ENCODE peak calls at places on chromosomes 7 and 10, in six cellular contexts. H, J, R, P, A and O are unnamed samples.

GRCh38 chr7:106178593-106179134 is 66.6 kb upstream of the SYPL1 start:
- DNase-seq in R (peak; percentile 21), A (no peak), P (no peak), H (peak; percentile 67), J (no peak), O (no peak)

GRCh38 chr10:102368072-102368471 is 27.4 kb upstream of the NFKB2 start:
- DNase-seq in R (no peak), P (no peak), J (no peak), A (peak; percentile 33), H (no peak), O (no peak)

GRCh38 chr7:94043299-94043698 is 39.1 kb upstream of the BET1 start:
- DNase-seq in R (no peak), P (no peak), A (no peak), H (no peak), J (no peak), O (no peak)

GRCh38 chr10:127424594-127425264 is 124.4 kb upstream of the NPS start:
- DNase-seq in J (peak; percentile 5), R (no peak), P (no peak), H (no peak), A (no peak), O (no peak)

GRCh38 chr7:117169907-117170306 is 153.0 kb downstream of the WNT2 start:
- DNase-seq in A (no peak), P (no peak), R (no peak), H (peak; percentile 85), J (no peak), O (peak; percentile 18)

GRCh38 chr7:21355406-21355874 is 72.4 kb upstream of the SP4 start:
- DNase-seq in R (no peak), J (no peak), P (no peak), H (no peak), A (no peak), O (no peak)

GRCh38 chr10:3093996-3094395 is 26.6 kb downstream of the PFKP start:
- DNase-seq in H (no peak), P (no peak), R (no peak), J (no peak), A (no peak), O (no peak)

GRCh38 chr7:127652333-127653248 is 597 bp downstream of the SND1 start:
- DNase-seq in A (no peak), H (peak; percentile 39), J (no peak), R (peak; percentile 17), P (no peak), O (peak; percentile 29)

GRCh38 chr10:35940067-35940989 is 298.2 kb upstream of the FZD8 start:
- DNase-seq in A (no peak), R (no peak), J (no peak), P (no peak), H (no peak), O (no peak)

GRCh38 chr7:114356133-114356532 is 58.5 kb upstream of the FOXP2 start:
- DNase-seq in P (no peak), H (peak; percentile 35), J (no peak), A (no peak), R (no peak), O (no peak)

GRCh38 chr7:80770675-80771081 is 132.2 kb downstream of the CD36 start:
- DNase-seq in R (no peak), A (no peak), J (no peak), P (no peak), H (no peak), O (no peak)

GRCh38 chr7:116704650-116705049 is 32.7 kb downstream of the MET start:
- DNase-seq in J (no peak), A (no peak), P (no peak), H (no peak), R (no peak), O (no peak)

GRCh38 chr7:104980969-104981670 is 32.9 kb upstream of the KMT2E start:
- DNase-seq in R (peak; percentile 73), A (no peak), J (no peak), H (peak; percentile 82), P (no peak), O (no peak)

GRCh38 chr7:593324-594115 is 73.9 kb upstream of the PDGFA start:
- DNase-seq in A (no peak), H (no peak), J (no peak), R (no peak), P (peak; percentile 47), O (no peak)

GRCh38 chr7:47893238-47893637 is 55.0 kb downstream of the PKD1L1 start:
- DNase-seq in P (no peak), H (no peak), R (peak; percentile 35), J (no peak), A (no peak), O (no peak)

GRCh38 chr10:120462018-120462682 is 5.1 kb downstream of the PLPP4 start:
- DNase-seq in P (no peak), A (no peak), R (no peak), J (no peak), H (no peak), O (no peak)

GRCh38 chr10:98916751-98917150 is 318.9 kb downstream of the HPSE2 start:
- DNase-seq in H (no peak), P (no peak), R (no peak), J (no peak), A (no peak), O (no peak)

GRCh38 chr10:23155166-23155565 is 36.9 kb upstream of the PTF1A start:
- DNase-seq in R (no peak), J (no peak), P (no peak), H (no peak), A (no peak), O (no peak)

GRCh38 chr7:99490878-99491277 is 9.2 kb downstream of the ZNF394 start:
- DNase-seq in J (no peak), R (no peak), A (no peak), P (no peak), H (no peak), O (no peak)

GRCh38 chr10:113469796-113470195 is 83.1 kb upstream of the HABP2 start:
- DNase-seq in A (no peak), P (no peak), J (no peak), H (no peak), R (no peak), O (no peak)

GRCh38 chr10:43938810-43939209 is 290.1 kb upstream of the ZNF32 start:
- DNase-seq in H (no peak), J (no peak), R (no peak), P (no peak), A (peak; percentile 13), O (no peak)

GRCh38 chr7:116990056-116990455 is 36.8 kb downstream of the ST7 start:
- DNase-seq in A (no peak), R (no peak), P (no peak), H (no peak), J (no peak), O (no peak)

GRCh38 chr10:75788394-75789205 is 357.2 kb downstream of the LRMDA start:
- DNase-seq in R (no peak), P (no peak), H (peak; percentile 50), J (peak; percentile 14), A (no peak), O (no peak)

DNA sequence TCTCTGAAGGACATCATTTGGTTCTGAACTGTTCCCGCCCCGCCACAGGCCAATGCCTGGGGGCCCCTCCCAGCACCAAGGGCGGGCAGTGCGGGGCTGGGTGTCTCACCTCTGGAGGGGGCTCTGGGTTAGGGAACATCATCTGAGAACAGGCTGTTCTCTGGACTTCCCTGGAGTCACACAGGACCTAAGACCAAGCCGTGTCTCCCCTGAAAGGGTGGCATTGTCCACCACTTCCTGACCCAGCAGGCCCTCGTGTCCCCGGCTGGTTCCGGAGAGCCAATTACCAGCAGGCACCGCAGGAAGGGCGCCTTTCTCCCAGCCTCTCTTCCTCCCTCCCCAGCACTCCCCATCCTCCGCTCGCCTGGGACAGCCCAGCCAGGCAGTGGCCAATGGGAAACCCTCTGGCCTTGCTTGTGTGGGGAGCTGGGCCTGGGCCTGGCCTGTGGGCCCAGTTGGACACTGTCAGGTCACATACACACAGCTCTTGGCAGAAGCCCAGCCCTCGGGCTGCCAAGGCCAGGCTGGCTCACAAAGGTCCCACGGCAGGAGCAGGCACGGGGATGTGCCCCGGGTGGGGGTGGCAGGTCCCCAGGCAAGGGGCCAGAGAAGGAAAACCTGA is 119.5 kb downstream of the SPDYE5 start:
- DNase-seq in J (peak; percentile 37), H (peak; percentile 82), R (no peak), P (peak; percentile 87), A (peak; percentile 57), O (peak; percentile 98)
- TF ChIP-seq POLR2A in J (no peak), H (peak; percentile 22), R (no peak), P (peak; percentile 38), A (no peak), O (peak; percentile 82)

DNA sequence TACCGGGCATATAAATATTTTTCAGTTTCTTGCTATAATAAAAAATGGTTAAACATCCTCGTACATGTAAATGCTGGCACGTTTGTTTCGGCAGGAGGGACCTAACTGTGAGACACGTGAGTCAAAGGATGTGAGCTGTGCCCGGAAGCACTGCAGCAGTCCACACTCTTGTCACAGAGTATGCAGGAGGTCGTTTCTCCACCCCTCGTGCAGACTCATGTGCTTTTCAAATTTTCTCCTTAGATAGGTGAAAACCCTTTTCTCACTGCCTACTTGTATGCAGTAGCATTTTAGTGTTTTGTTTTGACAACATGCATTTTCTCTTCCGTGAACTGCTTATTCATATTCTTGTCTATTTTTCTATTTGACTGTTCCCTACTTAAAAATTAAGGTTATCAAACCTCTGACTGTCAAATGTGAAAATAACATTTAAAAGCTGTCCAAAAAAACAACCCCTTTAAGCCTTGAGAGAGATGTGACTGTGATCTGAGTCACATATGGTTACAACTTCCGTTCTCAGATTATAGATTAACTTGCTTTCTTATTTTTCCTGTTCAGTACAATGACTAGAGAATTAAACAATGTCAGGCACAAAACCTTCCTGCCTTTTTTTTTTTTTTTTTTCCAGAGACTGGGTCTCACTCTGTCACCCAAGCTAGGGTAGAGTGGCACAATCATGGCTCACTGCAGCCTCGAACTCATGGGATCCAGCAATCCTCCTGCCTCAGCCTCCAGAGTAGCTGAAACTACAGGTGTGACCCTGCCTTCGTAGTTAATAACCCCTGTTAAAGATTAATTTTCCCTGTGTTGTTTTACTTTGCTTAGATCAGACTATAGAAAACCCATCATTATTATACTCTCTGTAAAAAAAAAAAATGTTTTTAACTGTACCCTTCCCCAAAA is 45.1 kb downstream of the DPY19L1 start:
- DNase-seq in R (no peak), H (peak; percentile 77), A (no peak), J (no peak), P (no peak), O (peak; percentile 14)
- TF ChIP-seq POLR2A in R (no peak), H (peak; percentile 29), A (no peak), J (no peak), P (no peak), O (no peak)

GRCh38 chr7:138608292-138608691 is 92.9 kb downstream of the SVOPL start:
- DNase-seq in R (no peak), A (no peak), H (peak; percentile 13), J (no peak), P (no peak), O (no peak)

GRCh38 chr7:138607216-138608126 is 93.7 kb downstream of the SVOPL start:
- DNase-seq in R (no peak), A (no peak), J (no peak), P (no peak), H (no peak), O (no peak)

GRCh38 chr7:138606251-138606650 is 94.9 kb downstream of the SVOPL start:
- DNase-seq in A (no peak), R (no peak), H (no peak), J (no peak), P (no peak), O (no peak)

GRCh38 chr7:138603549-138604324 is 97.4 kb downstream of the SVOPL start:
- DNase-seq in A (no peak), H (no peak), J (no peak), R (no peak), P (no peak), O (no peak)

GRCh38 chr7:138602456-138602855 is 98.7 kb downstream of the SVOPL start:
- DNase-seq in R (no peak), A (no peak), J (no peak), P (no peak), H (no peak), O (no peak)
- TF ChIP-seq POLR2A in R (no peak), A (no peak), J (no peak), P (no peak), H (no peak), O (no peak)

GRCh38 chr10:122879339-122880273 is at the start of gene FAM24B:
- DNase-seq in A (peak; percentile 91), R (peak; percentile 88), P (peak; percentile 92), H (peak; percentile 99), J (peak; percentile 78), O (peak; percentile 96)
- TF ChIP-seq POLR2A in A (no peak), R (peak; percentile 89), P (peak; percentile 41), H (peak; percentile 42), J (no peak), O (peak; percentile 11)